ENCODE peak calls at places on chromosomes 2 and 18, in six cellular contexts. Q is foreskin fibroblast, M is hepatocyte, X is mucosa of descending colon, U is lower lobe of right lung, B is stomach. R is an unnamed sample.
A peak's percentile ranks its signal among the peaks of the same experiment; 100 is the strongest.

GRCh38 chr2:127651381-127651809 is 5.4 kb downstream of the GPR17 start:
- DNase-seq in Q (no peak), M (no peak), X (peak; percentile 16), U (peak; percentile 49), B (no peak), R (no peak)

GRCh38 chr2:84925724-84926376 is 20.4 kb downstream of the TMSB10 start:
- DNase-seq in Q (peak; percentile 95), M (peak; percentile 96), X (peak; percentile 100), U (peak; percentile 97), B (peak; percentile 99), R (no peak)

GRCh38 chr18:36950960-36951359 is 122.0 kb downstream of the KIAA1328 start:
- DNase-seq in Q (no peak), M (no peak), X (no peak), U (no peak), B (no peak), R (no peak)

GRCh38 chr2:124024491-124025348 is at the start of gene CNTNAP5:
- DNase-seq in Q (peak; percentile 7), M (peak; percentile 87), X (peak; percentile 54), U (peak; percentile 65), B (peak; percentile 46), R (no peak)

GRCh38 chr2:40716879-40717278 is 265.0 kb upstream of the SLC8A1 start:
- DNase-seq in Q (peak; percentile 82), M (peak; percentile 4), X (no peak), U (no peak), B (no peak), R (peak; percentile 73)

GRCh38 chr2:71748227-71748626 is 294.9 kb downstream of the DYSF start:
- DNase-seq in Q (peak; percentile 33), M (no peak), X (no peak), U (no peak), B (no peak), R (no peak)

GRCh38 chr2:224579411-224579810 is 5.8 kb downstream of the CUL3 start:
- DNase-seq in Q (peak; percentile 39), M (no peak), X (no peak), U (no peak), B (no peak), R (no peak)

GRCh38 chr2:201228271-201228911 is 31.9 kb upstream of the CASP8 start:
- DNase-seq in Q (peak; percentile 56), M (no peak), X (no peak), U (no peak), B (no peak), R (no peak)

GRCh38 chr18:38481576-38481975 is 916.0 kb upstream of the CELF4 start:
- DNase-seq in Q (no peak), M (no peak), X (no peak), U (no peak), B (no peak), R (no peak)

GRCh38 chr2:237279012-237279768 is 134.8 kb downstream of the COL6A3 start:
- DNase-seq in Q (peak; percentile 40), M (no peak), X (no peak), U (no peak), B (no peak), R (no peak)

GRCh38 chr2:111624401-111625156 is 259.4 kb downstream of the ANAPC1 start:
- DNase-seq in Q (peak; percentile 83), M (peak; percentile 53), X (no peak), U (no peak), B (no peak), R (peak; percentile 95)

GRCh38 chr2:223725494-223725893 is 111.9 kb downstream of the AP1S3 start:
- DNase-seq in Q (peak; percentile 97), M (peak; percentile 92), X (peak; percentile 31), U (no peak), B (peak; percentile 69), R (peak; percentile 86)

GRCh38 chr2:226733189-226733858 is 66.3 kb downstream of the IRS1 start:
- DNase-seq in Q (no peak), M (peak; percentile 45), X (no peak), U (no peak), B (no peak), R (no peak)

GRCh38 chr2:102304711-102305591 is 6.4 kb upstream of the IL1RL1 start:
- DNase-seq in Q (no peak), M (no peak), X (no peak), U (no peak), B (no peak), R (no peak)

GRCh38 chr2:164600763-164601162 is 20.5 kb downstream of the GRB14 start:
- DNase-seq in Q (no peak), M (no peak), X (no peak), U (no peak), B (no peak), R (no peak)

GRCh38 chr2:45904267-45904921 is 252.9 kb downstream of the PRKCE start:
- DNase-seq in Q (peak; percentile 79), M (no peak), X (no peak), U (no peak), B (no peak), R (no peak)

GRCh38 chr2:233449071-233449901 is 95.0 kb downstream of the DGKD start:
- DNase-seq in Q (peak; percentile 81), M (peak; percentile 71), X (peak; percentile 51), U (peak; percentile 48), B (no peak), R (no peak)

GRCh38 chr2:35538796-35539195 is 816.8 kb upstream of the CRIM1 start:
- DNase-seq in Q (no peak), M (no peak), X (no peak), U (no peak), B (no peak), R (no peak)

GRCh38 chr2:108455571-108455970 is 6.6 kb downstream of the GCC2 start:
- DNase-seq in Q (no peak), M (no peak), X (no peak), U (no peak), B (no peak), R (no peak)

GRCh38 chr2:222561817-222562424 is 94.0 kb downstream of the FARSB start:
- DNase-seq in Q (peak; percentile 71), M (peak; percentile 77), X (no peak), U (no peak), B (peak; percentile 40), R (no peak)

GRCh38 chr2:237118025-237118424 is 32.3 kb downstream of the COPS8 start:
- DNase-seq in Q (peak; percentile 84), M (no peak), X (no peak), U (no peak), B (no peak), R (no peak)

GRCh38 chr2:38187416-38188127 is 111.6 kb upstream of the CYP1B1 start:
- DNase-seq in Q (peak; percentile 94), M (peak; percentile 75), X (no peak), U (peak; percentile 67), B (peak; percentile 28), R (peak; percentile 81)

GRCh38 chr2:185338104-185338503 is 400.5 kb upstream of the FSIP2 start:
- DNase-seq in Q (no peak), M (no peak), X (no peak), U (no peak), B (no peak), R (no peak)

GRCh38 chr2:174561283-174562275 is 36.0 kb downstream of the WIPF1 start:
- DNase-seq in Q (peak; percentile 76), M (peak; percentile 47), X (peak; percentile 49), U (no peak), B (peak; percentile 82), R (peak; percentile 23)

GRCh38 chr18:77393519-77393918 is 143.9 kb downstream of the GALR1 start:
- DNase-seq in Q (no peak), M (no peak), X (no peak), U (no peak), B (no peak), R (no peak)

GRCh38 chr2:71798266-71799012 is 345.1 kb downstream of the DYSF start:
- DNase-seq in Q (peak; percentile 56), M (peak; percentile 63), X (peak; percentile 41), U (no peak), B (no peak), R (no peak)

DNA sequence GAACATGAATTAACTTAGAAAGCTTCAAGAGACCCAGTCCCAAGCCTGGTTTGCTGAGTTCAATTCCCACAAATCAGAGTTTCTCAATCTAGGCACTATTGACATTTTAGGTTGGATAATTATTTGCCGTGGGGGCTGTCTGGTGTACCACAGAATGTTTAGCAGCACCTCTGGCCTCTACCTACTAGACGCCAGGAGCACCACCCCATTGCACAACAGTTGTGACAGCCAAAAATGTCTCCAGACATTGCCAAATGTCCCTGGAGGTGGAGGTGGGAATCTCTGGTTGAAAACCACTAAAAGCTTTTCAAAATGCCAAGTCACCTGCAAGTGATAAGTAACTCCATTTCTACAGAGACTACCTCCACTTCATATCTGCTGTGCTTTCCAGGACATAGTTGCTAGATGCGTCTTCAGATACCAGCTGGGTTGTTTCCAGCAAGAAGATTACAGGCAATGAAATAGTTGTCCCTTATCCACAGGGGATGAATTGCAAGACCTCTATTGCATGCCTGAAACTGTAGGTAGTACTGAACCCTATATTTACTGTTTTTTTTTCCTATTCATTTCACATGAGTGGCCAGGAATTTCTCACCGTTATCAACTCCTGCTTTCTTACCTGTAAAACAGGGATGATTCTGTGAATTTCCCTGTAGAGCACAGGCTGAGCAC is 554.3 kb downstream of the ZEB2 start:
- DNase-seq in Q (no peak), M (no peak), X (no peak), U (no peak), B (no peak), R (no peak)
- TF ChIP-seq CTCF in Q (no peak), M (no peak), X (no peak), U (no peak), B (no peak), R (no peak)

GRCh38 chr18:73365018-73365417 is 497.2 kb upstream of the NETO1 start:
- DNase-seq in Q (peak; percentile 82), M (no peak), X (no peak), U (no peak), B (no peak), R (peak; percentile 52)
- H3K4me3 ChIP-seq in Q (no peak overlapping the region), M (no peak overlapping the region), X (no peak overlapping the region), U (no peak overlapping the region), B (no peak overlapping the region), R (no peak overlapping the region)

DNA sequence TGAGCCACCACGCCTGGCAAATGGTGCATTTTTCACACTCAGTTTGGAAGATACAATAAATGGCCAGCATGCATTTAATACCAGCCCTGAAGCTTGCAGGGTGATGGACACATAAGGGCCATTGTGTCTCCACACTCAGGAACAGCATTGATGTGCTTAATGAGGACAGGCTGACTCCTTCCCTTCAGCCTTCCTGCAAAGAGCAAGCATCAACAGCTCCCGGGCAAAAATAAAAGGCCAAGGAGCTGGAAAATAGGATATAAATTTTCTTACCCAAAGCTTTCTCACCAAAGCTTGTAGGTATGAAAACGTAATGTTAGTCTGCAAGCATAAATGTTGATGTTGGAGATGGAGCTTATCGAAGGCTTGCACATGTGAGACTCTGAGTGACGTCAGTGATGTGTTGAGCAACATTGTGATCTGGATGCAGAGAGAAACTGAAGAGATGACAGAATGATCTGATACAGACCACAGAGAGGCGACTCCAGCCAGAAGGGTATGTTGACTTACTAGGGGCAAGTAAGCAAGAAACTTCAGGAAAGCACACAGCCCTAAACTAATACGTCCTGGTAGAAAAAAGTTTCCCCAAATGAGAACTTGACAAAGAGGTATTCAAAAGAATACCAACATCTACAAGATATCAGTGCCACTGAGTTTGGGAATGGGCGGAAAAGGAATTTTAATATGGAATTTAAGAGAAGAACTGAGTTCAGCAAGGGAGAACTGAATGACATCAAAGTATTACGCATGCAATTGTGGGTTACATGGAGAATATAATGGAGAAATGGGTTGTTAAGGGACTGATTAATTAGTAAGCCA is 256.5 kb downstream of the TGIF1 start:
- DNase-seq in Q (no peak), M (peak; percentile 56), X (no peak), U (no peak), B (no peak), R (no peak)
- TF ChIP-seq CTCF in Q (no peak), M (no peak), X (no peak), U (no peak), B (no peak), R (no peak)

GRCh38 chr2:234544659-234545611 is 48.1 kb upstream of the ARL4C start:
- DNase-seq in Q (peak; percentile 78), M (peak; percentile 88), X (peak; percentile 77), U (peak; percentile 69), B (peak; percentile 75), R (no peak)
- H3K4me3 ChIP-seq in Q (no peak overlapping the region), M (no peak overlapping the region), X (no peak overlapping the region), U (no peak overlapping the region), B (no peak overlapping the region), R (no peak overlapping the region)

GRCh38 chr2:19851116-19851515 is 50.7 kb downstream of the TTC32 start:
- DNase-seq in Q (no peak), M (no peak), X (no peak), U (no peak), B (no peak), R (no peak)
- TF ChIP-seq CTCF in Q (peak; percentile 18), M (no peak), X (no peak), U (no peak), B (no peak), R (peak; percentile 35)

R was measured in AG09309.